ENCODE peak calls at places on chromosomes 5 and 9, in six cellular contexts. One of them, this sample, is unnamed.

GRCh38 chr9:123002754-123003153 is 30.7 kb upstream of the GPR21 start:
- DNase-seq in NCI-H1694: no peak
- DNase-seq in skeletal muscle cell: no peak
- DNase-seq in epithelial cell of esophagus: no peak
- DNase-seq in adipocyte: no peak
- DNase-seq in activated naive CD4-positive, alpha-beta T cell treated with anti-CD3 and anti-CD28 coated beads, Interleukin-2, amount 10 ng/mL, durations not matched to agents 7 days and 5 days: no peak
- DNase-seq in this sample: no peak

GRCh38 chr9:98365227-98365669 is 109.8 kb upstream of the TBC1D2 start:
- DNase-seq in NCI-H1694: peak
- DNase-seq in skeletal muscle cell: no peak
- DNase-seq in epithelial cell of esophagus: peak
- DNase-seq in adipocyte: peak
- DNase-seq in activated naive CD4-positive, alpha-beta T cell treated with anti-CD3 and anti-CD28 coated beads, Interleukin-2, amount 10 ng/mL, durations not matched to agents 7 days and 5 days: peak
- DNase-seq in this sample: peak

GRCh38 chr5:137666109-137666850 is 69.6 kb downstream of the KLHL3 start:
- DNase-seq in NCI-H1694: no peak
- DNase-seq in skeletal muscle cell: peak
- DNase-seq in epithelial cell of esophagus: no peak
- DNase-seq in adipocyte: peak
- DNase-seq in activated naive CD4-positive, alpha-beta T cell treated with anti-CD3 and anti-CD28 coated beads, Interleukin-2, amount 10 ng/mL, durations not matched to agents 7 days and 5 days: peak
- DNase-seq in this sample: peak

GRCh38 chr5:141763526-141763925 is 81.5 kb upstream of the ARAP3 start:
- DNase-seq in NCI-H1694: peak
- DNase-seq in skeletal muscle cell: no peak
- DNase-seq in epithelial cell of esophagus: no peak
- DNase-seq in adipocyte: no peak
- DNase-seq in activated naive CD4-positive, alpha-beta T cell treated with anti-CD3 and anti-CD28 coated beads, Interleukin-2, amount 10 ng/mL, durations not matched to agents 7 days and 5 days: no peak
- DNase-seq in this sample: no peak

GRCh38 chr5:64814073-64814472 is 45.3 kb downstream of the CWC27 start:
- DNase-seq in NCI-H1694: no peak
- DNase-seq in skeletal muscle cell: no peak
- DNase-seq in epithelial cell of esophagus: no peak
- DNase-seq in adipocyte: no peak
- DNase-seq in activated naive CD4-positive, alpha-beta T cell treated with anti-CD3 and anti-CD28 coated beads, Interleukin-2, amount 10 ng/mL, durations not matched to agents 7 days and 5 days: no peak
- DNase-seq in this sample: no peak

GRCh38 chr9:113988385-113988784 is 89.7 kb downstream of the AMBP start:
- DNase-seq in NCI-H1694: no peak
- DNase-seq in skeletal muscle cell: no peak
- DNase-seq in epithelial cell of esophagus: no peak
- DNase-seq in adipocyte: no peak
- DNase-seq in activated naive CD4-positive, alpha-beta T cell treated with anti-CD3 and anti-CD28 coated beads, Interleukin-2, amount 10 ng/mL, durations not matched to agents 7 days and 5 days: no peak
- DNase-seq in this sample: no peak

GRCh38 chr5:83026930-83027687 is 50.1 kb downstream of the TMEM167A start:
- DNase-seq in NCI-H1694: no peak
- DNase-seq in skeletal muscle cell: no peak
- DNase-seq in epithelial cell of esophagus: no peak
- DNase-seq in adipocyte: no peak
- DNase-seq in activated naive CD4-positive, alpha-beta T cell treated with anti-CD3 and anti-CD28 coated beads, Interleukin-2, amount 10 ng/mL, durations not matched to agents 7 days and 5 days: no peak
- DNase-seq in this sample: no peak

GRCh38 chr9:4497855-4498254 is 7.6 kb downstream of the SLC1A1 start:
- DNase-seq in NCI-H1694: no peak
- DNase-seq in skeletal muscle cell: no peak
- DNase-seq in epithelial cell of esophagus: no peak
- DNase-seq in adipocyte: peak
- DNase-seq in activated naive CD4-positive, alpha-beta T cell treated with anti-CD3 and anti-CD28 coated beads, Interleukin-2, amount 10 ng/mL, durations not matched to agents 7 days and 5 days: no peak
- DNase-seq in this sample: no peak

GRCh38 chr9:71285191-71285656 is 163.8 kb upstream of the TRPM3 start:
- DNase-seq in NCI-H1694: peak
- DNase-seq in skeletal muscle cell: peak
- DNase-seq in epithelial cell of esophagus: peak
- DNase-seq in adipocyte: peak
- DNase-seq in activated naive CD4-positive, alpha-beta T cell treated with anti-CD3 and anti-CD28 coated beads, Interleukin-2, amount 10 ng/mL, durations not matched to agents 7 days and 5 days: peak
- DNase-seq in this sample: peak

GRCh38 chr9:34793428-34793827 is 83.5 kb upstream of the CCL21 start:
- DNase-seq in NCI-H1694: no peak
- DNase-seq in skeletal muscle cell: no peak
- DNase-seq in epithelial cell of esophagus: no peak
- DNase-seq in adipocyte: no peak
- DNase-seq in activated naive CD4-positive, alpha-beta T cell treated with anti-CD3 and anti-CD28 coated beads, Interleukin-2, amount 10 ng/mL, durations not matched to agents 7 days and 5 days: no peak
- DNase-seq in this sample: no peak

GRCh38 chr5:96189028-96189826 is 227.6 kb upstream of the ELL2 start:
- DNase-seq in NCI-H1694: no peak
- DNase-seq in skeletal muscle cell: no peak
- DNase-seq in epithelial cell of esophagus: no peak
- DNase-seq in adipocyte: no peak
- DNase-seq in activated naive CD4-positive, alpha-beta T cell treated with anti-CD3 and anti-CD28 coated beads, Interleukin-2, amount 10 ng/mL, durations not matched to agents 7 days and 5 days: no peak
- DNase-seq in this sample: no peak

GRCh38 chr9:87086536-87086935 is 139.2 kb upstream of the GAS1 start:
- DNase-seq in NCI-H1694: no peak
- DNase-seq in skeletal muscle cell: no peak
- DNase-seq in epithelial cell of esophagus: no peak
- DNase-seq in adipocyte: no peak
- DNase-seq in activated naive CD4-positive, alpha-beta T cell treated with anti-CD3 and anti-CD28 coated beads, Interleukin-2, amount 10 ng/mL, durations not matched to agents 7 days and 5 days: no peak
- DNase-seq in this sample: no peak

GRCh38 chr9:37336150-37336549 is 86.3 kb upstream of the GRHPR start:
- DNase-seq in NCI-H1694: no peak
- DNase-seq in skeletal muscle cell: no peak
- DNase-seq in epithelial cell of esophagus: no peak
- DNase-seq in adipocyte: no peak
- DNase-seq in activated naive CD4-positive, alpha-beta T cell treated with anti-CD3 and anti-CD28 coated beads, Interleukin-2, amount 10 ng/mL, durations not matched to agents 7 days and 5 days: no peak
- DNase-seq in this sample: no peak

GRCh38 chr5:10478436-10478835 is 36.8 kb downstream of the ROPN1L start:
- DNase-seq in NCI-H1694: no peak
- DNase-seq in skeletal muscle cell: no peak
- DNase-seq in epithelial cell of esophagus: no peak
- DNase-seq in adipocyte: no peak
- DNase-seq in activated naive CD4-positive, alpha-beta T cell treated with anti-CD3 and anti-CD28 coated beads, Interleukin-2, amount 10 ng/mL, durations not matched to agents 7 days and 5 days: no peak
- DNase-seq in this sample: no peak

GRCh38 chr9:4114569-4115505 is 185.0 kb downstream of the GLIS3 start:
- DNase-seq in NCI-H1694: no peak
- DNase-seq in skeletal muscle cell: no peak
- DNase-seq in epithelial cell of esophagus: no peak
- DNase-seq in adipocyte: peak
- DNase-seq in activated naive CD4-positive, alpha-beta T cell treated with anti-CD3 and anti-CD28 coated beads, Interleukin-2, amount 10 ng/mL, durations not matched to agents 7 days and 5 days: no peak
- DNase-seq in this sample: peak

GRCh38 chr9:115944166-115944948 is 209.2 kb upstream of the PAPPA start:
- DNase-seq in NCI-H1694: no peak
- DNase-seq in skeletal muscle cell: peak
- DNase-seq in epithelial cell of esophagus: peak
- DNase-seq in adipocyte: peak
- DNase-seq in activated naive CD4-positive, alpha-beta T cell treated with anti-CD3 and anti-CD28 coated beads, Interleukin-2, amount 10 ng/mL, durations not matched to agents 7 days and 5 days: no peak
- DNase-seq in this sample: peak

GRCh38 chr9:129894106-129894823 is 59.0 kb downstream of the USP20 start:
- DNase-seq in NCI-H1694: no peak
- DNase-seq in skeletal muscle cell: no peak
- DNase-seq in epithelial cell of esophagus: no peak
- DNase-seq in adipocyte: no peak
- DNase-seq in activated naive CD4-positive, alpha-beta T cell treated with anti-CD3 and anti-CD28 coated beads, Interleukin-2, amount 10 ng/mL, durations not matched to agents 7 days and 5 days: peak
- DNase-seq in this sample: no peak

GRCh38 chr5:77908787-77909186 is 132.6 kb upstream of the TBCA start:
- DNase-seq in NCI-H1694: no peak
- DNase-seq in skeletal muscle cell: no peak
- DNase-seq in epithelial cell of esophagus: no peak
- DNase-seq in adipocyte: no peak
- DNase-seq in activated naive CD4-positive, alpha-beta T cell treated with anti-CD3 and anti-CD28 coated beads, Interleukin-2, amount 10 ng/mL, durations not matched to agents 7 days and 5 days: no peak
- DNase-seq in this sample: no peak

GRCh38 chr5:151094054-151094858 is 13.4 kb upstream of the TNIP1 start:
- DNase-seq in NCI-H1694: no peak
- DNase-seq in skeletal muscle cell: no peak
- DNase-seq in epithelial cell of esophagus: peak
- DNase-seq in adipocyte: peak
- DNase-seq in activated naive CD4-positive, alpha-beta T cell treated with anti-CD3 and anti-CD28 coated beads, Interleukin-2, amount 10 ng/mL, durations not matched to agents 7 days and 5 days: peak
- DNase-seq in this sample: peak

GRCh38 chr5:132746592-132747063 is 598 bp upstream of the CCNI2 start:
- DNase-seq in NCI-H1694: no peak
- DNase-seq in skeletal muscle cell: no peak
- DNase-seq in epithelial cell of esophagus: peak
- DNase-seq in adipocyte: peak
- DNase-seq in activated naive CD4-positive, alpha-beta T cell treated with anti-CD3 and anti-CD28 coated beads, Interleukin-2, amount 10 ng/mL, durations not matched to agents 7 days and 5 days: no peak
- DNase-seq in this sample: peak

GRCh38 chr5:176592573-176592972 is 17.4 kb downstream of the GPRIN1 start:
- DNase-seq in NCI-H1694: no peak
- DNase-seq in skeletal muscle cell: no peak
- DNase-seq in epithelial cell of esophagus: no peak
- DNase-seq in adipocyte: no peak
- DNase-seq in activated naive CD4-positive, alpha-beta T cell treated with anti-CD3 and anti-CD28 coated beads, Interleukin-2, amount 10 ng/mL, durations not matched to agents 7 days and 5 days: no peak
- DNase-seq in this sample: no peak

GRCh38 chr5:43354774-43355173 is 41.6 kb upstream of the HMGCS1 start:
- DNase-seq in NCI-H1694: no peak
- DNase-seq in skeletal muscle cell: no peak
- DNase-seq in epithelial cell of esophagus: peak
- DNase-seq in adipocyte: no peak
- DNase-seq in activated naive CD4-positive, alpha-beta T cell treated with anti-CD3 and anti-CD28 coated beads, Interleukin-2, amount 10 ng/mL, durations not matched to agents 7 days and 5 days: no peak
- DNase-seq in this sample: peak

GRCh38 chr5:115246361-115246991 is 16.2 kb downstream of the PGGT1B start:
- DNase-seq in NCI-H1694: peak
- DNase-seq in skeletal muscle cell: no peak
- DNase-seq in epithelial cell of esophagus: peak
- DNase-seq in adipocyte: peak
- DNase-seq in activated naive CD4-positive, alpha-beta T cell treated with anti-CD3 and anti-CD28 coated beads, Interleukin-2, amount 10 ng/mL, durations not matched to agents 7 days and 5 days: no peak
- DNase-seq in this sample: peak

GRCh38 chr5:74126294-74126693 is 500.3 kb downstream of the ARHGEF28 start:
- DNase-seq in NCI-H1694: no peak
- DNase-seq in skeletal muscle cell: no peak
- DNase-seq in epithelial cell of esophagus: peak
- DNase-seq in adipocyte: no peak
- DNase-seq in activated naive CD4-positive, alpha-beta T cell treated with anti-CD3 and anti-CD28 coated beads, Interleukin-2, amount 10 ng/mL, durations not matched to agents 7 days and 5 days: no peak
- DNase-seq in this sample: peak

GRCh38 chr9:112970939-112971338 is 41.1 kb downstream of the ZNF883 start:
- DNase-seq in NCI-H1694: peak
- DNase-seq in skeletal muscle cell: no peak
- DNase-seq in epithelial cell of esophagus: no peak
- DNase-seq in adipocyte: peak
- DNase-seq in activated naive CD4-positive, alpha-beta T cell treated with anti-CD3 and anti-CD28 coated beads, Interleukin-2, amount 10 ng/mL, durations not matched to agents 7 days and 5 days: no peak
- DNase-seq in this sample: peak

GRCh38 chr9:131734165-131734610 is 5.7 kb downstream of the RAPGEF1 start:
- DNase-seq in NCI-H1694: no peak
- DNase-seq in skeletal muscle cell: no peak
- DNase-seq in epithelial cell of esophagus: no peak
- DNase-seq in adipocyte: peak
- DNase-seq in activated naive CD4-positive, alpha-beta T cell treated with anti-CD3 and anti-CD28 coated beads, Interleukin-2, amount 10 ng/mL, durations not matched to agents 7 days and 5 days: peak
- DNase-seq in this sample: peak

GRCh38 chr9:125141251-125141650 is 2.1 kb downstream of the SCAI start:
- DNase-seq in NCI-H1694: no peak
- DNase-seq in skeletal muscle cell: no peak
- DNase-seq in epithelial cell of esophagus: peak
- DNase-seq in adipocyte: peak
- DNase-seq in activated naive CD4-positive, alpha-beta T cell treated with anti-CD3 and anti-CD28 coated beads, Interleukin-2, amount 10 ng/mL, durations not matched to agents 7 days and 5 days: no peak
- DNase-seq in this sample: no peak

GRCh38 chr9:6068983-6069382 is 53.6 kb upstream of the RANBP6 start:
- DNase-seq in NCI-H1694: no peak
- DNase-seq in skeletal muscle cell: no peak
- DNase-seq in epithelial cell of esophagus: no peak
- DNase-seq in adipocyte: no peak
- DNase-seq in activated naive CD4-positive, alpha-beta T cell treated with anti-CD3 and anti-CD28 coated beads, Interleukin-2, amount 10 ng/mL, durations not matched to agents 7 days and 5 days: peak
- DNase-seq in this sample: no peak

GRCh38 chr9:129380961-129381401 is 202.9 kb upstream of the IER5L start:
- DNase-seq in NCI-H1694: no peak
- DNase-seq in skeletal muscle cell: no peak
- DNase-seq in epithelial cell of esophagus: no peak
- DNase-seq in adipocyte: no peak
- DNase-seq in activated naive CD4-positive, alpha-beta T cell treated with anti-CD3 and anti-CD28 coated beads, Interleukin-2, amount 10 ng/mL, durations not matched to agents 7 days and 5 days: no peak
- DNase-seq in this sample: no peak

GRCh38 chr5:141821430-141821925 is 56.7 kb downstream of the PCDH1 start:
- DNase-seq in NCI-H1694: peak
- DNase-seq in skeletal muscle cell: peak
- DNase-seq in epithelial cell of esophagus: peak
- DNase-seq in adipocyte: peak
- DNase-seq in activated naive CD4-positive, alpha-beta T cell treated with anti-CD3 and anti-CD28 coated beads, Interleukin-2, amount 10 ng/mL, durations not matched to agents 7 days and 5 days: no peak
- DNase-seq in this sample: peak

GRCh38 chr9:30140415-30140814 is 2244.0 kb upstream of the ACO1 start:
- DNase-seq in NCI-H1694: no peak
- DNase-seq in skeletal muscle cell: no peak
- DNase-seq in epithelial cell of esophagus: no peak
- DNase-seq in adipocyte: no peak
- DNase-seq in activated naive CD4-positive, alpha-beta T cell treated with anti-CD3 and anti-CD28 coated beads, Interleukin-2, amount 10 ng/mL, durations not matched to agents 7 days and 5 days: no peak
- DNase-seq in this sample: no peak

GRCh38 chr5:115391780-115392179 is 95.3 kb upstream of the CCDC112 start:
- DNase-seq in NCI-H1694: no peak
- DNase-seq in skeletal muscle cell: no peak
- DNase-seq in epithelial cell of esophagus: no peak
- DNase-seq in adipocyte: no peak
- DNase-seq in activated naive CD4-positive, alpha-beta T cell treated with anti-CD3 and anti-CD28 coated beads, Interleukin-2, amount 10 ng/mL, durations not matched to agents 7 days and 5 days: no peak
- DNase-seq in this sample: no peak

GRCh38 chr5:71859515-71859914 is 140.4 kb downstream of the CARTPT start:
- DNase-seq in NCI-H1694: no peak
- DNase-seq in skeletal muscle cell: no peak
- DNase-seq in epithelial cell of esophagus: no peak
- DNase-seq in adipocyte: no peak
- DNase-seq in activated naive CD4-positive, alpha-beta T cell treated with anti-CD3 and anti-CD28 coated beads, Interleukin-2, amount 10 ng/mL, durations not matched to agents 7 days and 5 days: no peak
- DNase-seq in this sample: no peak

GRCh38 chr9:125878241-125878640 is 131.1 kb downstream of the PBX3 start:
- DNase-seq in NCI-H1694: no peak
- DNase-seq in skeletal muscle cell: no peak
- DNase-seq in epithelial cell of esophagus: no peak
- DNase-seq in adipocyte: peak
- DNase-seq in activated naive CD4-positive, alpha-beta T cell treated with anti-CD3 and anti-CD28 coated beads, Interleukin-2, amount 10 ng/mL, durations not matched to agents 7 days and 5 days: no peak
- DNase-seq in this sample: no peak

GRCh38 chr9:109799792-109800191 is 19.8 kb downstream of the PALM2AKAP2 start:
- DNase-seq in NCI-H1694: no peak
- DNase-seq in skeletal muscle cell: no peak
- DNase-seq in epithelial cell of esophagus: peak
- DNase-seq in adipocyte: peak
- DNase-seq in activated naive CD4-positive, alpha-beta T cell treated with anti-CD3 and anti-CD28 coated beads, Interleukin-2, amount 10 ng/mL, durations not matched to agents 7 days and 5 days: no peak
- DNase-seq in this sample: no peak

This sample was measured in bronchial epithelial cell.